ENCODE peak calls at places on chromosomes 13 and 19, in five cellular contexts. B, F, Z, A and T are unnamed samples.
A peak's percentile ranks its signal among the peaks of the same experiment; 100 is the strongest.

GRCh38 chr19:34503546-34504272 is 22.2 kb downstream of the WTIP start:
- DNase-seq in Z (peak; percentile 17), A (peak; percentile 24), F (no peak), B (peak; percentile 19), T (no peak)

GRCh38 chr13:95256086-95256485 is 45.2 kb downstream of the ABCC4 start:
- DNase-seq in A (no peak), Z (no peak), F (no peak), B (no peak), T (peak; percentile 55)

GRCh38 chr19:7942981-7943443 is 454 bp downstream of the TIMM44 start:
- DNase-seq in Z (no peak), B (no peak), A (no peak), F (no peak), T (no peak)

GRCh38 chr19:31349160-31349881 is at the start of gene TSHZ3:
- DNase-seq in F (peak; percentile 84), B (peak; percentile 78), A (peak; percentile 72), Z (peak; percentile 91), T (peak; percentile 94)

GRCh38 chr19:1945899-1946298 is 4.9 kb downstream of the CSNK1G2 start:
- DNase-seq in B (no peak), A (peak; percentile 58), Z (peak; percentile 50), F (peak; percentile 26), T (peak; percentile 48)

GRCh38 chr13:86810385-86810784 is 860.8 kb upstream of the SLITRK5 start:
- DNase-seq in A (no peak), Z (no peak), B (no peak), F (no peak), T (no peak)

GRCh38 chr19:3361384-3362216 is 4.8 kb upstream of the NFIC start:
- DNase-seq in A (peak; percentile 53), Z (no peak), B (no peak), F (no peak), T (no peak)

GRCh38 chr13:98524391-98524790 is 52.5 kb downstream of the STK24 start:
- DNase-seq in F (no peak), B (no peak), Z (no peak), A (no peak), T (no peak)

GRCh38 chr13:35566340-35566739 is 89.9 kb upstream of the MAB21L1 start:
- DNase-seq in F (no peak), Z (no peak), A (no peak), B (no peak), T (no peak)

GRCh38 chr19:1123885-1124677 is 20.3 kb downstream of the GPX4 start:
- DNase-seq in F (no peak), A (no peak), B (no peak), Z (no peak), T (no peak)

GRCh38 chr19:51798958-51799310 is 4.0 kb downstream of the FPR3 start:
- DNase-seq in A (peak; percentile 54), F (no peak), B (peak; percentile 42), Z (no peak), T (no peak)

GRCh38 chr13:59476376-59476775 is 687.4 kb downstream of the DIAPH3 start:
- DNase-seq in A (no peak), Z (no peak), F (no peak), B (no peak), T (no peak)

GRCh38 chr19:7602240-7602934 is 6.7 kb downstream of the CAMSAP3 start:
- DNase-seq in A (peak; percentile 92), F (peak; percentile 90), B (no peak), Z (no peak), T (no peak)

GRCh38 chr19:28493881-28494280 is 719.1 kb downstream of the UQCRFS1 start:
- DNase-seq in A (no peak), F (no peak), B (no peak), Z (no peak), T (no peak)

GRCh38 chr19:57815247-57816075 is 748 bp upstream of the ZNF552 start:
- DNase-seq in B (no peak), F (no peak), Z (no peak), A (no peak), T (no peak)

GRCh38 chr19:42284641-42285341 is 15.7 kb downstream of the CIC start:
- DNase-seq in Z (peak; percentile 49), A (no peak), B (no peak), F (no peak), T (peak; percentile 21)

GRCh38 chr19:28727133-28727834 is 485.7 kb downstream of the UQCRFS1 start:
- DNase-seq in Z (no peak), B (no peak), A (peak; percentile 70), F (peak; percentile 26), T (no peak)

GRCh38 chr19:1481224-1481892 is 2.3 kb upstream of the C19orf25 start:
- DNase-seq in A (no peak), F (no peak), Z (no peak), B (no peak), T (no peak)

GRCh38 chr19:38731654-38732301 is 12.5 kb downstream of the CAPN12 start:
- DNase-seq in B (no peak), F (peak; percentile 79), Z (no peak), A (no peak), T (no peak)

GRCh38 chr19:34837262-34837661 is 64.2 kb upstream of the ZNF599 start:
- DNase-seq in A (peak; percentile 48), F (peak; percentile 17), Z (peak; percentile 56), B (no peak), T (no peak)

GRCh38 chr13:84455143-84455905 is 573.0 kb upstream of the SLITRK1 start:
- DNase-seq in Z (no peak), B (no peak), F (no peak), A (no peak), T (no peak)

GRCh38 chr13:54536112-54536511 is 1507.5 kb downstream of the OLFM4 start:
- DNase-seq in F (no peak), A (no peak), B (no peak), Z (no peak), T (peak; percentile 27)

GRCh38 chr13:109309625-109310363 is 476.6 kb downstream of the IRS2 start:
- DNase-seq in A (no peak), F (no peak), B (no peak), Z (no peak), T (no peak)

GRCh38 chr19:52398091-52398461 is 427 bp downstream of the ZNF528 start:
- DNase-seq in A (no peak), B (no peak), Z (no peak), F (peak; percentile 18), T (peak; percentile 37)

DNA sequence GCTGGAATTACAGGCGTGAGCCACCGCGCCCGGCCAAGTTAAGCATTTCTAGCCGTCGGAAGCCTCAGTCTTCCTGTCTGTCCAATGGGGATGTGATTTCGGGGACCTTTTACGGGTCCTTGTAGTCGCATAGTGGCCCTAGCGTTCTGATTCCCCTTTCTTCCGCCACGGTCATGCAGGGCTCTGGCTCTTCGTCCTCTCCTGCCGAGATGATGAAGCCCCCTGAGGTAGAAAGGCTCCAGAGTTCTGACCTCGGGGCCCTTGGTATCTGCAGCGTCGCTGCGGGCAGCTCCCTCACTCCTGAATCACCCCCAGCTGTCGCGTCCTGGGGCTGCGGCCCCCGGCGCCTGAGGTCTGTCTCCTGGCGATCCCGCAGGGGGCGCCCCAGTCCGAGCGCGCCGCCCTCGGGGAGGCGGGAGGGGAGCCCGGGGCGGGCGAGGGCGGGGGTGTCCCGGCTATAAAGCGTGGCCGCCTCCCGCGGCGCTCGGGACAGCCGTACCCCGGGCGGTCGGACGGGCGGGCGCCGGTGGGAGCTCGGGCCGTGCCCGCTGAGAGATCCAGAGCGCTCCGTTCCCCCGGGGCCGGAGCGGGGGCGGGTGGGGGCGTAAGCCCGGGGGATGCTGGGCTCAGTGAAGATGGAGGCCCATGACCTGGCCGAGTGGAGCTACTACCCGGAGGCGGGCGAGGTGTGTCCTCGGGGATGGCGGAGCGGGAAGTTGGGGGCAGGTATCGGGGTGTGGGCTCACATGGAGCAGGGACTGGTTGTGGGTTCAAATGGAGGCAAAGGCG is at the start of gene FOXA3:
- DNase-seq in Z (no peak), F (peak; percentile 12), B (no peak), A (no peak), T (peak; percentile 78)
- H3K4me1 ChIP-seq in Z (peaks cover 11% of the 10 kb centered on the region), F (peaks cover 27% of the 10 kb centered on the region), B (no peaks in the 10 kb centered on the region), A (peaks cover 14% of the 10 kb centered on the region), T (no peaks in the 10 kb centered on the region)

DNA sequence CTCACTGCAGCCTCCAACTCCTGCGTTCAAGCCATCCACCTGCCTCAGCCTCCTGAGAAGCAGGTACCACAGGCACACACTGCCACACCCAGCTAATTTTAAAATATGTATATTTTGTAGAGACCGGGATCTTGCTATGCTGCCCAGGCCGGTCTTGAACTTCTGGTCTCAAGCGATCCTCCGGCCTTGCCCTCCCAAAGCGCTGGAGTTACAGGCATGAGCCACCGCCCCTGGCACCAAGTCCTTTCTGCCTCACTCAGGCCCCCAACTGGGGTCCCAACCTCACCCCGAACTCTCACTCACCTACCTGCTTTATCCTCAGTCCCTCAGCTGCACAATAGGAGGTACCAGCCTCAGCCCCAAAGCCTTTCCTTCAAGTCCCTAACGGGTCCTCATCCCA is 635 bp upstream of the COL5A3 start:
- DNase-seq in B (no peak), F (no peak), A (no peak), Z (no peak), T (no peak)
- H3K4me3 ChIP-seq in B (no peak overlapping the region), F (no peak overlapping the region), A (no peak overlapping the region), Z (peak overlapping the region; percentile 34), T (no peak overlapping the region)

DNA sequence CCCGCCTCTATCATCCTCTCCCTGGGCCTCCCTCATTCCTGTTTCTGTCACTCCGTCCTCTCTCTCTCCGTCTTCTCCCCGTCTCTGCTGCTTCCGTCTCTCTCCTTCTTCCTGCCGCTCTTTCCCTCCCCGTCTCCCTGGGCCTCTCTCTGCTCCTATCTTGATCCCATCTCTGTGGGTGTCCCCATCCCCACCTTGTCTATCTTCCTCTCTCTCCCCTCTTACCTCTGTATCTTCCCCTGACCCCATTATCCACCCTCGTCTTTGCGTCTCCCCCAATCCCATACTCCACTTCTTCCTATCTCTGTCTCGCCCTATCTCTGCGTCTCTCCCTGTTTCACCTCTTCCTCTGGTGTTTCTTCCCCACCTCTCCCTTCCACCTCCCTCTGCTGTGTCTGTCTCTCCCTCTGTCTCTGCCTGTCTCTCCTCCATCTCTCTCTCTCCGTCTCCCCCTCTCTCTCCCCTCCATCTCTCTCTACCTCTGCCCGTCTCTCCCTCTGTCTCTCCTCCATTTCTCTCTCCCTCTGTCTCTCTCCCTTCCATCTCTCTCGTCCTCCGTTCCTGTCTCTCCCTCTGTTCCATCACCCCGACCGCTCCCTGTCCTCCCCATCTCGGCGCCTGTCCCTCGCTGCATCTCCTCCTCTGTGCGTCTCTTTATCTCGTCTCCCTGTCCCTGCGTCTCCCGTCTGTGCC is 4.3 kb downstream of the GRIN2D start:
- DNase-seq in F (no peak), A (no peak), Z (no peak), B (no peak), T (no peak)
- H3K27me3 ChIP-seq in F (peaks cover 32% of the 10 kb centered on the region), A (no peaks in the 10 kb centered on the region), Z (peaks cover 44% of the 10 kb centered on the region), B (peaks cover 60% of the 10 kb centered on the region), T (peaks cover 40% of the 10 kb centered on the region)

GRCh38 chr13:21529102-21529893 is 70.2 kb upstream of the ZDHHC20 start:
- DNase-seq in F (no peak), B (no peak), Z (no peak), A (no peak), T (no peak)

GRCh38 chr13:21528616-21529015 is 69.5 kb upstream of the ZDHHC20 start:
- DNase-seq in F (no peak), A (no peak), Z (no peak), B (no peak), T (no peak)

GRCh38 chr13:21530656-21531055 is 71.6 kb upstream of the ZDHHC20 start:
- DNase-seq in Z (no peak), B (no peak), A (no peak), F (no peak), T (no peak)

GRCh38 chr13:21534760-21535159 is 69.2 kb downstream of the MICU2 start:
- DNase-seq in F (no peak), A (no peak), Z (no peak), B (no peak), T (no peak)

GRCh38 chr13:21531475-21531874 is 72.4 kb upstream of the ZDHHC20 start:
- DNase-seq in F (no peak), Z (no peak), A (no peak), B (no peak), T (no peak)
- H3K4me1 ChIP-seq in F (no peaks in the 10 kb centered on the region), Z (no peaks in the 10 kb centered on the region), A (no peaks in the 10 kb centered on the region), B (no peaks in the 10 kb centered on the region), T (no peaks in the 10 kb centered on the region)

GRCh38 chr13:100650321-100650720 is 24.3 kb downstream of the TMTC4 start:
- DNase-seq in Z (no peak), F (no peak), A (no peak), B (no peak), T (no peak)
- H3K4me3 ChIP-seq in Z (no peak overlapping the region), F (no peak overlapping the region), A (no peak overlapping the region), B (no peak overlapping the region), T (no peak overlapping the region)